ENCODE peak calls at places on chromosomes 1 and 21, in four cellular contexts. V, K, I and D are unnamed samples.

GRCh38 chr1:151612506-151613274 is 840 bp downstream of the SNX27 start:
- DNase-seq in K (peak), I (peak), V (peak), D (peak)

GRCh38 chr1:222829868-222830267 is 15.0 kb downstream of the DISP1 start:
- DNase-seq in V (peak), I (no peak), K (no peak), D (no peak)

GRCh38 chr1:9900142-9901043 is 9.7 kb downstream of the CTNNBIP1 start:
- DNase-seq in V (no peak), I (no peak), K (peak), D (peak)

GRCh38 chr1:43238104-43238503 is 31.7 kb upstream of the TMEM125 start:
- DNase-seq in V (peak), I (peak), K (peak), D (peak)

GRCh38 chr1:198173832-198174231 is 17.0 kb downstream of the NEK7 start:
- DNase-seq in I (no peak), V (no peak), K (no peak), D (no peak)

GRCh38 chr1:94009304-94009703 is 100.1 kb upstream of the GCLM start:
- DNase-seq in V (no peak), I (no peak), K (no peak), D (no peak)

GRCh38 chr1:46137901-46138300 is 5.5 kb upstream of the PIK3R3 start:
- DNase-seq in I (no peak), K (no peak), V (peak), D (no peak)

GRCh38 chr21:17612023-17612564 is 607 bp downstream of the BTG3 start:
- DNase-seq in I (no peak), V (peak), K (peak), D (no peak)

GRCh38 chr1:71236503-71236902 is 155.7 kb upstream of the ZRANB2 start:
- DNase-seq in V (no peak), I (no peak), K (no peak), D (no peak)

GRCh38 chr1:8962812-8963669 is 17.4 kb downstream of the CA6 start:
- DNase-seq in I (peak), K (peak), V (peak), D (no peak)

GRCh38 chr1:213986925-213987250 is 885 bp upstream of the PROX1 start:
- DNase-seq in K (no peak), V (no peak), I (no peak), D (no peak)

GRCh38 chr1:213986020-213986924 is 1.5 kb upstream of the PROX1 start:
- DNase-seq in I (peak), K (no peak), V (no peak), D (no peak)

GRCh38 chr1:213983589-213984386 is 4.0 kb upstream of the PROX1 start:
- DNase-seq in K (no peak), V (no peak), I (peak), D (no peak)

GRCh38 chr1:213984387-213985180 is 3.2 kb upstream of the PROX1 start:
- DNase-seq in K (no peak), I (peak), V (no peak), D (no peak)

DNA sequence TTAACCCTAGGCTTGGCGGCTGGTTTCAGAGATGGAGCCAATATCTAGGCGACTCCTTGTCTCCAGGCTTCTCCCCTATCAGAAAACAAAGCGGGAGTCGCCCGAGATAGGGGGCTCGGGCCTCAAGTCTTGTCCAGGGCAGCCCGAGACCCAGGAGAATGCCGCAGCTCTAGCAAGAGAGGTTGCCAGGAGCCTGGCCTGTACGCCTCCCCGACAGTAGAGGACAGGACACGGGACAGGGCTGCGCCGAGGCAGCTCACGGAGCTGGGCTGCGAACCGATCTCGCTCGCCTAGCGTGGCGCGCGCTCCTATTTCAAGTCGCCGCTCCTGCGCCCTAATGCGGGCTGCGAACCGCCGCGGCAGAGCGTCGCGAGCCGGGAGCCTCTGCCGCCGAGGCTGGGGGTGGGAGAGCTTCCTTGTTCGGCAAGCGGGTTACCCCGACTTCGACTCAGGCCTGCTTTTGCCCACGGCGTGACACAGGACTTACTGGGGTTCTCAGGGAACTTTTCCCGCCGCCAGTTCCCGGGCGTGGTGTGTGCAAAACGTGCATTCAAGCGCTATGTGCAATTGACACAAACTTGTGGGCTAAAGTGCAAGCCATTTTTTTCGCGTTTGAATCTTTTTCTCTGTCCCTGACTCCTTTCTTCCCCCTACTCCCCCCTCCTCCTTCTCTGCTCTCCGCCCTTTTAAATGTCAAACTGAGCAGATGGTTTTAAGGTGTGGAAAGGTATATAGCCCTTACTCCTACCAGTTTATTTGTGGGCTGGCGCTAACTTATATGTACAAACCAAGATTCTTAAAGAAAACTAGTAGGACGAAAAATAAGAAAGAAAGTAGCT is 2.4 kb upstream of the PROX1 start:
- DNase-seq in V (no peak), K (no peak), I (peak), D (no peak)
- H3K4me3 ChIP-seq in V (no peak), K (peak), I (peak), D (peak)

GRCh38 chr1:15578921-15579682 is 5.7 kb downstream of the AGMAT start:
- DNase-seq in I (no peak), V (no peak), K (no peak), D (no peak)

GRCh38 chr1:15583016-15583706 is 1.7 kb downstream of the AGMAT start:
- DNase-seq in I (no peak), V (no peak), K (no peak), D (no peak)

GRCh38 chr1:15579683-15580047 is 5.2 kb downstream of the AGMAT start:
- DNase-seq in V (no peak), K (no peak), I (peak), D (no peak)

GRCh38 chr1:15584489-15585363 is at the start of gene AGMAT:
- DNase-seq in I (peak), K (peak), V (peak), D (no peak)
- TF ChIP-seq CTCF in I (peak), K (no peak), V (peak), D (no peak)

GRCh38 chr1:113276507-113276906 is 113.8 kb upstream of the MAGI3 start:
- DNase-seq in V (no peak), K (no peak), I (no peak), D (no peak)
- H3K4me3 ChIP-seq in V (no peak), K (no peak), I (no peak), D (no peak)

DNA sequence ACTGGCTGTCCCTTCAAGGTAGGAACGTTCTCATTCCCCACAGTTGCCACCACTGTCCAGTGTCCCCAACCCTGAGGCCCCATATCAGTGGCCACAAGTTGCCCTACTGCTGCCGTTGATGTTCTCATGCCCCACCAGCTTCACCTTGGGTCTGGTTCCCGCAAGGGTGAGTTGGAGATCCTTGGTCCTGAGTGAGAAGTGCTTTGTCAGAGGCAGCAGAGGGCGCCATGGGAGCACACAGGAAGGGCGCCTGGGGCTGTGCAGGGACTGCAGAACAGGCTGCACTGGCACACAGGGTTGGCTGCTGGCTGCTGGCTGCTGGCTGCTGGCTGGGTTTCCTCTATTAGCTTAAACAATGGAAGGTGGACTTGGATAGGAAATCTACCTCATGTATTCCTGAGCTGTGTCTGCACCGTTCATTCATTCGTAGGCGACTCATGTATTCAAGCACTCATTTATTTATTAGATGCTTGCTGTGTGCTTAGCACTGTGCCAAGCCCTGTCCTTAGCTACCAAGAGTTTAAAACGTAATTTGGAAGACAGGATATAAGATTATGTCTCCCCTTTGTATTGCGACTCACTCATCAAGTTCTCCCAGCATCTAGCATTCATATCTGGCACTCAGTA is 2.1 kb upstream of the S100A9 start:
- DNase-seq in I (peak), K (peak), V (peak), D (no peak)
- TF ChIP-seq CTCF in I (peak), K (peak), V (peak), D (no peak)

DNA sequence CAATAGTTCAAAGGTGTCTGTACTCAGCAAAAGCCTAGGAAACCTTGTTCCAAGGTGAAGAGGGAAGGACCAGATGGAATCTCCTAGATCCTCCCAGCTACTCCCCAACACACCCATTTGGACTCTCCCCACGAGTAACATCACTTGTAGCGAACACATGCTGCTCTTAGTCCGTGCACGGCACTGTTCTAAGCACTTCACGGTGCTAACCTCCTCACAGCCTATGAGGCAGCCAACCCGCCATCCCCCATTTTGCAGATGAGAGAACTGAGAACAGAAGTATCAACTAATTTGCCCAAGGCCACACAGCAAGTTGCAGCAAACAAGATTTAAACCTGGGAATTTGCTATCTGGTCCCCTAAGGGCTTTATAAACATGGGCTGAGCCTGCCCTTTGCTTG is 24.3 kb downstream of the MRPL37 start:
- DNase-seq in K (no peak), I (no peak), V (no peak), D (no peak)
- H3K4me3 ChIP-seq in K (no peak), I (no peak), V (no peak), D (no peak)

DNA sequence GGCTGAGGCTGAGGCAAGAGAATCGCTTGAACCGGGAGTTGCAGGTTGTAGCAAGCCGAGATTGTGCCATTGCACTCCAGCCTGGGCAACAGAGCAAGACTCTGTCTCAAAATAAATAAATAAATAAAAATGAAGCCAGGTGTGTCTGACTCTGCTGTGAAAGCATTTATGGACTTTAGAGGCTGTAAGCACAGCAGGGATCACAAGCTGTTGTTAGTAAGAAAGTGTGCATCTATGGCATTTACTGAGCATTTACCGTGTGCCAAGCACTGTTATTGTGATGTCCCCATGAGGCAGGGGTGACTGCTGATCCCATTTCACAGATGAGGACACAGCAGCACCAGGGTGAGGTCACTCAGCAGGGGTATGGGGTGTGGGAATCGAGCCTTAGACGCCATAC is 20.1 kb downstream of the FAM151A start:
- DNase-seq in I (no peak), V (no peak), K (no peak), D (no peak)
- TF ChIP-seq CTCF in I (no peak), V (no peak), K (no peak), D (no peak)

GRCh38 chr1:150164224-150164623 is 14.5 kb downstream of the PLEKHO1 start:
- DNase-seq in K (no peak), I (no peak), V (no peak), D (no peak)

GRCh38 chr1:150162582-150162861 is 12.8 kb downstream of the PLEKHO1 start:
- DNase-seq in I (no peak), K (no peak), V (no peak), D (no peak)

GRCh38 chr1:150162862-150163706 is 13.4 kb downstream of the PLEKHO1 start:
- DNase-seq in K (peak), I (peak), V (peak), D (peak)

GRCh38 chr1:150160964-150161626 is 11.4 kb downstream of the PLEKHO1 start:
- DNase-seq in V (no peak), I (no peak), K (no peak), D (no peak)

DNA sequence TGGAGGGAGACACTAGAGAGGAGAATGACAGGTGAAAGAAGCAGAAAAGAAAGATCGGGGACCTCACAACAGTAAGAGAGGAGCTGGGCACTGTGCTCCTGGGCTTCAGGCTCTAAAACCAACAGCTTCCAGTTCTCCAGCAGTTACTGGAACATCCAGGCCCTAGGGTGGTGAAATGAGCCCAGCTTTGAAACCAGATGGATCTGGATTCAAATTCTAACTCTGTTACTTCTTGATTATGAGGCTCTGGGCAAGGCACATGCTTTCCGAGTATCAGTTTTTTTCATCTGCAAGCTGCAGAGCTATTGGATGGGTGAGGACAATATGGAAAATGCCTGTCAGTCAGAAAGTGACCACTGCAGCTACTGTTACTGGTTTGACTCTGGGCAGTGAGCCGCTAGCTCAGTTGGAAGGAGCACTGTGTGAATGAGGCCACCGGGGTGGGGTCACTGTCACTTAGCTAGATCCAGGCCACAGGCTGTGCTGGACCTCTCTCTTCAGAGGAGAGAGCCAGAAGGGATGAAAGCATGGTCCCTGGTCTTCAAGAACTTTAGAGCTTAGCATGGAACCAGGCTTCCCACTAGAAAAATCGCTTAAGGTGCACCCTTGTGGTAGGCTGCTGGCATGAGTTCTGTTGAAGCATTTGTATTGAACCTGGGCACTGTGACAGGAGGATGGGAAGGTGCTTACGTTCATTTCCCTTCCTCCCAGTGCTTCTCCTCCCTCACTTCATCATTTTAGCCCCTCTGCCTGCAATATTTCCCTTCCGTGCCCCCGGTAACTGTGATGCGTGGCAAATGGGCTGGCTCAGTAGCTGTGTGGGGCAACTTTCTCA is 12.2 kb downstream of the PLEKHO1 start:
- DNase-seq in K (no peak), I (peak), V (no peak), D (no peak)
- H3K4me3 ChIP-seq in K (no peak), I (peak), V (peak), D (peak)

DNA sequence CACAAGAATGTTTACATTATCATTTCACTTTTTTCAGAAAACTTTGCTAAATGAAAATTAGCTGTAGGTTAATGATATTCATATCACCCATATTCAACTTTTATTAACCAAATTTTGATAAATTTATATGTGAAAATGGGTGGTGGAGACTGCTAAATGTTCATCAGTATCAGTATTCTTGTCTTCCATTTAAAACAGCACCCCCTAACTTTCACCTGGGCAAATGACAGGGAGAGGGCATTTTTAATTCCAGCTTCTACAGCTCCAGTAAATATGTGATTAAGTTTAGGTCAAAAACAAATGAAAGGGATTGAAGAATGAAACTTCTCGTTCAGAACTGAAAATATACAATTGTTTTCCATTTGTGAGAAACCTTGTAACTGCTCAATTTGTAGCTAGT is 722.2 kb downstream of the KCNT2 start:
- DNase-seq in I (peak), K (no peak), V (no peak), D (no peak)
- TF ChIP-seq CTCF in I (peak), K (no peak), V (no peak), D (no peak)